ENCODE peak calls at places on chromosomes 5 and 9, in eight cellular contexts. One of them, this sample, is unnamed.

GRCh38 chr5:392431-392988 is 50.5 kb upstream of the EXOC3 start:
- DNase-seq in nucleus accumbens: no peak
- DNase-seq in SIG-M5: peak
- DNase-seq in spleen: peak
- DNase-seq in HCEC 1CT: no peak
- DNase-seq in posterior cingulate gyrus: no peak
- DNase-seq in T-helper 17 cell: peak
- DNase-seq in central memory CD4-positive, alpha-beta T cell: peak
- DNase-seq in this sample: peak

GRCh38 chr5:38188591-38188990 is 69.8 kb upstream of the EGFLAM start:
- DNase-seq in spleen: no peak
- DNase-seq in SIG-M5: no peak
- DNase-seq in posterior cingulate gyrus: no peak
- DNase-seq in central memory CD4-positive, alpha-beta T cell: no peak
- DNase-seq in HCEC 1CT: no peak
- DNase-seq in T-helper 17 cell: no peak
- DNase-seq in nucleus accumbens: no peak
- DNase-seq in this sample: no peak

GRCh38 chr9:115000217-115000639 is 69.8 kb upstream of the TNFSF8 start:
- DNase-seq in posterior cingulate gyrus: no peak
- DNase-seq in HCEC 1CT: peak
- DNase-seq in SIG-M5: no peak
- DNase-seq in spleen: no peak
- DNase-seq in nucleus accumbens: no peak
- DNase-seq in T-helper 17 cell: no peak
- DNase-seq in central memory CD4-positive, alpha-beta T cell: no peak
- DNase-seq in this sample: peak

GRCh38 chr9:17578911-17579793 is at the start of gene SH3GL2:
- DNase-seq in central memory CD4-positive, alpha-beta T cell: no peak
- DNase-seq in T-helper 17 cell: no peak
- DNase-seq in nucleus accumbens: no peak
- DNase-seq in posterior cingulate gyrus: peak
- DNase-seq in spleen: no peak
- DNase-seq in SIG-M5: no peak
- DNase-seq in HCEC 1CT: no peak
- DNase-seq in this sample: no peak

GRCh38 chr9:81693639-81694378 is 4.5 kb upstream of the TLE1 start:
- DNase-seq in nucleus accumbens: no peak
- DNase-seq in T-helper 17 cell: no peak
- DNase-seq in spleen: no peak
- DNase-seq in HCEC 1CT: no peak
- DNase-seq in central memory CD4-positive, alpha-beta T cell: no peak
- DNase-seq in posterior cingulate gyrus: no peak
- DNase-seq in SIG-M5: no peak
- DNase-seq in this sample: peak

GRCh38 chr5:63963080-63963735 is 963 bp upstream of the HTR1A start:
- DNase-seq in posterior cingulate gyrus: no peak
- DNase-seq in SIG-M5: peak
- DNase-seq in T-helper 17 cell: no peak
- DNase-seq in central memory CD4-positive, alpha-beta T cell: no peak
- DNase-seq in HCEC 1CT: peak
- DNase-seq in nucleus accumbens: no peak
- DNase-seq in spleen: no peak
- DNase-seq in this sample: peak

GRCh38 chr9:119961774-119962408 is 592.7 kb upstream of the BRINP1 start:
- DNase-seq in nucleus accumbens: no peak
- DNase-seq in central memory CD4-positive, alpha-beta T cell: no peak
- DNase-seq in spleen: no peak
- DNase-seq in SIG-M5: no peak
- DNase-seq in T-helper 17 cell: no peak
- DNase-seq in posterior cingulate gyrus: no peak
- DNase-seq in HCEC 1CT: peak
- DNase-seq in this sample: no peak

GRCh38 chr9:76687861-76688374 is 76.3 kb upstream of the PCA3 start:
- DNase-seq in SIG-M5: no peak
- DNase-seq in central memory CD4-positive, alpha-beta T cell: no peak
- DNase-seq in HCEC 1CT: peak
- DNase-seq in spleen: no peak
- DNase-seq in nucleus accumbens: no peak
- DNase-seq in T-helper 17 cell: no peak
- DNase-seq in posterior cingulate gyrus: no peak
- DNase-seq in this sample: peak

GRCh38 chr9:114030364-114030763 is 47.7 kb downstream of the AMBP start:
- DNase-seq in SIG-M5: no peak
- DNase-seq in spleen: peak
- DNase-seq in posterior cingulate gyrus: no peak
- DNase-seq in nucleus accumbens: no peak
- DNase-seq in central memory CD4-positive, alpha-beta T cell: no peak
- DNase-seq in HCEC 1CT: no peak
- DNase-seq in T-helper 17 cell: no peak
- DNase-seq in this sample: no peak

GRCh38 chr5:159091051-159091450 is 8.7 kb downstream of the EBF1 start:
- DNase-seq in posterior cingulate gyrus: no peak
- DNase-seq in SIG-M5: no peak
- DNase-seq in T-helper 17 cell: no peak
- DNase-seq in HCEC 1CT: no peak
- DNase-seq in central memory CD4-positive, alpha-beta T cell: no peak
- DNase-seq in nucleus accumbens: no peak
- DNase-seq in spleen: no peak
- DNase-seq in this sample: no peak

GRCh38 chr9:89314955-89315354 is 3.3 kb upstream of the SECISBP2 start:
- DNase-seq in nucleus accumbens: no peak
- DNase-seq in T-helper 17 cell: no peak
- DNase-seq in spleen: no peak
- DNase-seq in central memory CD4-positive, alpha-beta T cell: no peak
- DNase-seq in SIG-M5: no peak
- DNase-seq in posterior cingulate gyrus: no peak
- DNase-seq in HCEC 1CT: no peak
- DNase-seq in this sample: no peak

GRCh38 chr5:116361171-116361967 is 213.3 kb downstream of the SEMA6A start:
- DNase-seq in posterior cingulate gyrus: peak
- DNase-seq in nucleus accumbens: peak
- DNase-seq in SIG-M5: no peak
- DNase-seq in HCEC 1CT: no peak
- DNase-seq in spleen: peak
- DNase-seq in central memory CD4-positive, alpha-beta T cell: no peak
- DNase-seq in T-helper 17 cell: no peak
- DNase-seq in this sample: peak

GRCh38 chr5:151772868-151773561 is 1.3 kb downstream of the G3BP1 start:
- DNase-seq in central memory CD4-positive, alpha-beta T cell: no peak
- DNase-seq in SIG-M5: no peak
- DNase-seq in HCEC 1CT: peak
- DNase-seq in nucleus accumbens: no peak
- DNase-seq in T-helper 17 cell: no peak
- DNase-seq in posterior cingulate gyrus: no peak
- DNase-seq in spleen: no peak
- DNase-seq in this sample: no peak

GRCh38 chr5:67621040-67621397 is 424.4 kb upstream of the CD180 start:
- DNase-seq in posterior cingulate gyrus: no peak
- DNase-seq in spleen: no peak
- DNase-seq in nucleus accumbens: no peak
- DNase-seq in SIG-M5: no peak
- DNase-seq in T-helper 17 cell: no peak
- DNase-seq in central memory CD4-positive, alpha-beta T cell: no peak
- DNase-seq in HCEC 1CT: no peak
- DNase-seq in this sample: no peak

GRCh38 chr5:139443766-139444473 is 4.6 kb upstream of the DNAJC18 start:
- DNase-seq in T-helper 17 cell: no peak
- DNase-seq in HCEC 1CT: peak
- DNase-seq in central memory CD4-positive, alpha-beta T cell: peak
- DNase-seq in posterior cingulate gyrus: no peak
- DNase-seq in spleen: no peak
- DNase-seq in SIG-M5: no peak
- DNase-seq in nucleus accumbens: no peak
- DNase-seq in this sample: peak

GRCh38 chr9:30120654-30121053 is 2263.8 kb upstream of the ACO1 start:
- DNase-seq in spleen: no peak
- DNase-seq in posterior cingulate gyrus: no peak
- DNase-seq in central memory CD4-positive, alpha-beta T cell: no peak
- DNase-seq in nucleus accumbens: no peak
- DNase-seq in SIG-M5: no peak
- DNase-seq in HCEC 1CT: no peak
- DNase-seq in T-helper 17 cell: no peak
- DNase-seq in this sample: no peak

GRCh38 chr5:154646841-154647759 is 108.1 kb upstream of the LARP1 start:
- DNase-seq in HCEC 1CT: no peak
- DNase-seq in nucleus accumbens: no peak
- DNase-seq in posterior cingulate gyrus: no peak
- DNase-seq in T-helper 17 cell: no peak
- DNase-seq in SIG-M5: no peak
- DNase-seq in spleen: peak
- DNase-seq in central memory CD4-positive, alpha-beta T cell: no peak
- DNase-seq in this sample: peak

GRCh38 chr9:69331444-69331843 is 6.4 kb downstream of the ENTREP1 start:
- DNase-seq in SIG-M5: no peak
- DNase-seq in central memory CD4-positive, alpha-beta T cell: no peak
- DNase-seq in spleen: no peak
- DNase-seq in nucleus accumbens: no peak
- DNase-seq in HCEC 1CT: no peak
- DNase-seq in T-helper 17 cell: no peak
- DNase-seq in posterior cingulate gyrus: no peak
- DNase-seq in this sample: no peak

GRCh38 chr9:129382281-129383004 is 204.4 kb upstream of the IER5L start:
- DNase-seq in T-helper 17 cell: no peak
- DNase-seq in posterior cingulate gyrus: no peak
- DNase-seq in central memory CD4-positive, alpha-beta T cell: no peak
- DNase-seq in nucleus accumbens: no peak
- DNase-seq in HCEC 1CT: no peak
- DNase-seq in SIG-M5: no peak
- DNase-seq in spleen: no peak
- DNase-seq in this sample: no peak

GRCh38 chr5:79512692-79513518 is 1.0 kb downstream of the HOMER1 start:
- DNase-seq in HCEC 1CT: peak
- DNase-seq in spleen: no peak
- DNase-seq in T-helper 17 cell: no peak
- DNase-seq in posterior cingulate gyrus: no peak
- DNase-seq in SIG-M5: no peak
- DNase-seq in nucleus accumbens: no peak
- DNase-seq in central memory CD4-positive, alpha-beta T cell: peak
- DNase-seq in this sample: no peak

This sample was measured in AG10803.